ENCODE peak calls at places on chromosomes 11 and 22, in four cellular contexts. X is endothelial cell of umbilical vein, U is fibroblast of lung, Y is neural progenitor cell. P is an unnamed sample.

GRCh38 chr11:15672822-15673221 is 558.1 kb downstream of the INSC start:
- DNase-seq in X (no peak), U (no peak), Y (no peak), P (no peak)

GRCh38 chr11:78031629-78032028 is 8.6 kb upstream of the KCTD14 start:
- DNase-seq in X (no peak), U (no peak), Y (no peak), P (no peak)

GRCh38 chr22:43867839-43868652 is 5.7 kb upstream of the SULT4A1 start:
- DNase-seq in X (peak; percentile 59), U (peak; percentile 70), Y (peak; percentile 94), P (peak; percentile 64)

GRCh38 chr22:35739076-35739475 is 21.4 kb downstream of the APOL5 start:
- DNase-seq in X (no peak), U (no peak), Y (no peak), P (no peak)

GRCh38 chr11:82305123-82305522 is 428.5 kb downstream of the FAM181B start:
- DNase-seq in X (no peak), U (no peak), Y (no peak), P (no peak)

GRCh38 chr11:66457826-66458225 is 8.9 kb upstream of the PELI3 start:
- DNase-seq in X (no peak), U (no peak), Y (no peak), P (no peak)

GRCh38 chr11:63635762-63636465 is 21.7 kb upstream of the PLAAT3 start:
- DNase-seq in X (peak; percentile 68), U (peak; percentile 71), Y (peak; percentile 83), P (peak; percentile 83)

GRCh38 chr11:43458486-43458885 is 99.8 kb downstream of the TTC17 start:
- DNase-seq in X (no peak), U (no peak), Y (no peak), P (no peak)

GRCh38 chr11:29260939-29261705 is 755.7 kb downstream of the KCNA4 start:
- DNase-seq in X (peak; percentile 66), U (peak; percentile 3), Y (no peak), P (peak; percentile 92)

GRCh38 chr11:32438346-32438882 is 3.1 kb upstream of the WT1 start:
- DNase-seq in X (no peak), U (no peak), Y (peak; percentile 45), P (no peak)

GRCh38 chr22:40853961-40854360 is 2.5 kb downstream of the ST13 start:
- DNase-seq in X (peak; percentile 2), U (peak; percentile 15), Y (no peak), P (no peak)

GRCh38 chr11:68924073-68924925 is 20.6 kb downstream of the IGHMBP2 start:
- DNase-seq in X (no peak), U (no peak), Y (no peak), P (no peak)

GRCh38 chr11:93238956-93239355 is 41.2 kb upstream of the SLC36A4 start:
- DNase-seq in X (no peak), U (no peak), Y (no peak), P (no peak)

GRCh38 chr22:27244328-27244727 is 557.2 kb downstream of the MN1 start:
- DNase-seq in X (no peak), U (no peak), Y (no peak), P (no peak)

GRCh38 chr11:116888884-116889549 is 51.6 kb upstream of the APOA1 start:
- DNase-seq in X (no peak), U (no peak), Y (no peak), P (no peak)

GRCh38 chr11:17383466-17383865 is 5.0 kb downstream of the KCNJ11 start:
- DNase-seq in X (no peak), U (no peak), Y (no peak), P (no peak)

GRCh38 chr11:67024966-67025365 is 2.0 kb downstream of the SYT12 start:
- DNase-seq in X (no peak), U (no peak), Y (no peak), P (peak; percentile 39)

GRCh38 chr11:27722117-27722844 is 22.0 kb upstream of the BDNF start:
- DNase-seq in X (peak; percentile 26), U (peak; percentile 28), Y (peak; percentile 58), P (no peak)

GRCh38 chr22:46029574-46030200 is 52.7 kb upstream of the WNT7B start:
- DNase-seq in X (no peak), U (no peak), Y (no peak), P (no peak)

GRCh38 chr22:24429411-24430365 is 2.3 kb downstream of the ADORA2A start:
- DNase-seq in X (peak; percentile 24), U (no peak), Y (no peak), P (peak; percentile 36)

GRCh38 chr11:12163181-12163841 is 52.9 kb downstream of the MICAL2 start:
- DNase-seq in X (peak; percentile 17), U (peak; percentile 63), Y (no peak), P (peak; percentile 46)

GRCh38 chr11:15006139-15006759 is 34.1 kb upstream of the CALCA start:
- DNase-seq in X (peak; percentile 42), U (peak; percentile 52), Y (peak; percentile 26), P (peak; percentile 55)

GRCh38 chr22:31637938-31638618 is 23.9 kb downstream of the PISD start:
- DNase-seq in X (peak; percentile 25), U (no peak), Y (no peak), P (no peak)

GRCh38 chr11:74195828-74196227 is 24.7 kb downstream of the PPME1 start:
- DNase-seq in X (peak; percentile 32), U (peak; percentile 10), Y (no peak), P (peak; percentile 28)

GRCh38 chr22:45007247-45007945 is 2.4 kb downstream of the PHF21B start:
- DNase-seq in X (no peak), U (peak; percentile 17), Y (peak; percentile 96), P (no peak)

GRCh38 chr22:45879552-45879949 is 97.4 kb downstream of the WNT7B start:
- DNase-seq in X (no peak), U (no peak), Y (no peak), P (no peak)

GRCh38 chr11:78262710-78263109 is 74.0 kb downstream of the USP35 start:
- DNase-seq in X (no peak), U (peak; percentile 78), Y (no peak), P (no peak)

GRCh38 chr11:15969281-15969680 is 387.1 kb downstream of the SOX6 start:
- DNase-seq in X (peak; percentile 85), U (peak; percentile 92), Y (no peak), P (peak; percentile 48)

GRCh38 chr11:69414773-69415187 is 66.7 kb upstream of the LINC01488 start:
- DNase-seq in X (no peak), U (no peak), Y (no peak), P (no peak)

GRCh38 chr11:36018967-36019596 is 75.2 kb downstream of the LDLRAD3 start:
- DNase-seq in X (no peak), U (no peak), Y (no peak), P (no peak)

DNA sequence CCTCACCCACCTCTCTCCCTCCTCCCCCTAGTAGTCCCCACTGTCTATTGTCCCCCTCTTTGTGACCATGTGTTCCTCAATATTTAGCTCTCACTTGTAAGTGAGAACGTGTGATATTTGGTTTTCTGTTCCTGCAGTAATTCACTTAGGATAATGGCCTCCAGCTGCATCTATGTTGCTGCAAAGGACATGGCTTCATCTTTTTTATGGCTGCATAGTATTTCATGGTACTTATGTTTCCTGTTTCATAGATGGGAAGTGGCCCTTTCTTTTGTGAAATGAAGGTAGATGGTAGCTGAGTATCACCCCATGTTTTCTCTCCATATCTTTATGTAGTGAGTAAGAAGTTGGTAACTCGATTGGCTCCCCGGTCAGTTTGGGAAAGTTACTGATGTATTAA is 66.6 kb upstream of the CREB3L1 start:
- DNase-seq in X (no peak), U (no peak), Y (no peak), P (no peak)
- H2AFZ ChIP-seq in X (no peak overlapping the region), U (no peak overlapping the region), Y (no peak overlapping the region), P (no peak overlapping the region)

GRCh38 chr22:39313258-39314001 is 6.0 kb downstream of the RPL3 start:
- DNase-seq in X (no peak), U (no peak), Y (no peak), P (no peak)

GRCh38 chr22:39309881-39310714 is 9.3 kb downstream of the RPL3 start:
- DNase-seq in X (no peak), U (peak; percentile 69), Y (no peak), P (peak; percentile 36)

GRCh38 chr22:39309364-39309861 is 10.0 kb downstream of the RPL3 start:
- DNase-seq in X (no peak), U (peak; percentile 16), Y (no peak), P (no peak)

GRCh38 chr22:39312410-39312809 is 7.0 kb downstream of the RPL3 start:
- DNase-seq in X (no peak), U (no peak), Y (no peak), P (no peak)

DNA sequence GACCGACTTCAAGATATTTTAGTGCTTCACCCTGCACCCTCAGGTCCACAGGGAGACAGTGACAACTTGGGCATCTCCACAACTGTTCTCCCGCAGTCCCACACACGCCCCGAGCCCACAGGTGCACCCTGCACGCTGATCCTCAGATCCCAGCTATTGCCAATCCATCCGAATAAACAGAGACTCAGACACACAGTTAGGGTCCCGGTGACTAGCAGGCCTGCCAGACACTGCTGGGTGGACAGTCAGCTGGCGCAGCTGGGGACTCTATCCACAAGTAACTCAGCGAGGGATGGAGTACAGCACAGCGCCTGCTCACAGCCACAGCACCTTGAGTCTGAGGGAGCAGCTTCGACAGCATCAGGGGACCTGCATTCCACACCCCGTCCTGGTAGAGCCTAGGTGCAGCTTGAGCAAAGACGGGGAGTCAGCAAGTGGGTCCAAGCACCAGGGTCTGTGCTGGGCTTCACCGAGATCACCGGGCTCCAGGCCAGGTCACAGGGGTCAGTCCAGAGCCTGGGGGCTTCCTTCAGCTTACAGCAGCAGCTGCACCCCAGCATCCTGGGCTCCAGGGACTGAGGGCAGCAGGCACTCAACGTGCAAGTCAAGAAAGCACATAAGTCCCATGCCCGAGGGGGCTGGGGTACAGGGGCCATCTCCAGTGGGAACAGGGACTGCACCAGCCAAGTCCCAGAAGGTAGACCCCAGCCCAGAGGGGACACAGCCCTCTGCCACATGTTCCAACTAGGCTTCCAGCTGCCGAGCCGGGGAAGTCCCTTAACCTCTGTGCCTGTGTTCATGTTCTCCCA is 7.6 kb downstream of the RPL3 start:
- DNase-seq in X (no peak), U (no peak), Y (no peak), P (no peak)
- H3K4me1 ChIP-seq in X (peaks cover 43% of the 10 kb centered on the region), U (peaks cover 32% of the 10 kb centered on the region), Y (peaks cover 18% of the 10 kb centered on the region), P (peaks cover 31% of the 10 kb centered on the region)

GRCh38 chr11:5624489-5625278 is at the start of gene TRIM34:
- DNase-seq in X (peak; percentile 95), U (peak; percentile 68), Y (peak; percentile 34), P (peak; percentile 70)

GRCh38 chr11:5625281-5625680 is 480 bp downstream of the TRIM34 start:
- DNase-seq in X (no peak), U (no peak), Y (no peak), P (no peak)

GRCh38 chr11:5621580-5621979 is 3.2 kb upstream of the TRIM34 start:
- DNase-seq in X (no peak), U (no peak), Y (no peak), P (no peak)

GRCh38 chr11:5622802-5623201 is 2.0 kb upstream of the TRIM34 start:
- DNase-seq in X (no peak), U (no peak), Y (no peak), P (no peak)

GRCh38 chr11:5626191-5626590 is 1.4 kb downstream of the TRIM34 start:
- DNase-seq in X (no peak), U (peak; percentile 47), Y (no peak), P (no peak)
- H3K4me3 ChIP-seq in X (no peak overlapping the region), U (no peak overlapping the region), Y (no peak overlapping the region), P (no peak overlapping the region)

DNA sequence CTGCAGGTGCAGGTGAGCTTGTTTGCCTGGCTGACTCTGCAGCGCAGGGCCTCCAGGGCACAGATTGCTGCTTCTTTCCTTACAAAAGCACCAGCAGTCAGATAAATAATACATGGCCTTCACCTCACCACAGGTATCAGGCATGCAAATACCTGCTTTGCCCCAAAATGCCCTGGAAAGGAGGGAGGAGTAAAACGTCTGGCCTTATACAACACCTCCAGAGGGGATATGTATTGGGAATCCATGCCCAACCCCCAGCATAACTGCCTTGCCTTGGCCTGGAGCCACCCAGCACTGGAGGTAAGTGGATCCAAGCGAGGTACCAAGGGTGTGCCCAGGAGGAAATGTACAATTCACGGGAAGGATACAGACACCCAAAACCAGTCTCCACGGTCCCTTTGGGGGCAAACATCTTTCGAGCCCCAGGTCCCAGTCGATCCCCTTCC is 860 bp downstream of the TMEM184B start:
- DNase-seq in X (no peak), U (no peak), Y (peak; percentile 39), P (peak; percentile 29)
- H2AFZ ChIP-seq in X (no peak overlapping the region), U (no peak overlapping the region), Y (no peak overlapping the region), P (no peak overlapping the region)

P was measured in PC-3.